ENCODE peak calls at places on chromosomes 5 and 9, in six cellular contexts. R is HuH-7.5, T is GM19239, U is NCI-H1436, D is H9, H is nucleus accumbens. E is an unnamed sample.

GRCh38 chr5:142073617-142074405 is 34.8 kb upstream of the NDFIP1 start:
- DNase-seq in R (no peak), U (no peak), D (no peak), H (no peak), T (no peak), E (no peak)

GRCh38 chr5:142512041-142512679 is 173.7 kb downstream of the FGF1 start:
- DNase-seq in H (no peak), T (no peak), D (no peak), U (no peak), R (no peak), E (no peak)

GRCh38 chr9:111094433-111095421 is 56.5 kb upstream of the LPAR1 start:
- DNase-seq in R (no peak), U (no peak), H (no peak), D (no peak), T (no peak), E (no peak)

GRCh38 chr5:63564789-63565188 is 397.5 kb downstream of the HTR1A start:
- DNase-seq in H (no peak), R (no peak), U (no peak), D (no peak), T (no peak), E (no peak)

GRCh38 chr5:68795190-68795589 is 298.6 kb upstream of the SLC30A5 start:
- DNase-seq in R (no peak), U (no peak), T (no peak), H (no peak), D (no peak), E (no peak)

GRCh38 chr9:112361602-112362001 is 18.3 kb upstream of the HSDL2 start:
- DNase-seq in H (no peak), R (no peak), U (peak; percentile 12), D (no peak), T (no peak), E (peak; percentile 29)

GRCh38 chr5:110086658-110087388 is 397.1 kb downstream of the MAN2A1 start:
- DNase-seq in D (no peak), R (no peak), T (no peak), H (no peak), U (no peak), E (no peak)

GRCh38 chr5:173919443-173919842 is 31.3 kb downstream of the CPEB4 start:
- DNase-seq in T (no peak), H (no peak), D (no peak), R (no peak), U (no peak), E (no peak)

GRCh38 chr5:16886366-16886736 is 49.7 kb downstream of the MYO10 start:
- DNase-seq in H (no peak), R (no peak), D (no peak), T (no peak), U (no peak), E (no peak)

GRCh38 chr9:71920456-71921189 is 9.2 kb downstream of the C9orf85 start:
- DNase-seq in H (no peak), D (no peak), T (no peak), R (no peak), U (no peak), E (peak; percentile 23)

GRCh38 chr5:56733580-56733979 is 81.8 kb upstream of the MAP3K1 start:
- DNase-seq in R (no peak), U (no peak), H (no peak), T (no peak), D (no peak), E (no peak)

GRCh38 chr5:75616286-75616810 is 5.1 kb downstream of the ANKDD1B start:
- DNase-seq in H (no peak), T (no peak), U (no peak), D (no peak), R (no peak), E (no peak)

GRCh38 chr9:126248680-126249079 is 77.9 kb upstream of the MVB12B start:
- DNase-seq in T (no peak), D (no peak), R (no peak), U (no peak), H (no peak), E (no peak)

GRCh38 chr9:68416891-68417570 is 60.6 kb downstream of the PGM5 start:
- DNase-seq in H (no peak), T (no peak), R (no peak), D (peak; percentile 33), U (no peak), E (peak; percentile 53)

GRCh38 chr9:68750786-68751185 is 45.7 kb downstream of the PIP5K1B start:
- DNase-seq in R (no peak), T (no peak), D (no peak), U (no peak), H (no peak), E (no peak)